ENCODE peak calls at places on chromosomes 6 and 20, in seven cellular contexts. A is astrocyte of the spinal cord, T is AG04449, S is activated B cell treated with CpG ODN at 0.5 μM for 24 hours, C is prostate gland, W is heart right ventricle, L is AG09319. X is an unnamed sample.
A peak's percentile ranks its signal among the peaks of the same experiment; 100 is the strongest.

GRCh38 chr6:113595921-113596376 is 261.2 kb upstream of the MARCKS start:
- DNase-seq in A (peak; percentile 72), T (peak; percentile 90), S (no peak), W (peak; percentile 29), L (peak; percentile 90), C (peak; percentile 72), X (no peak)

GRCh38 chr6:40816601-40817000 is 222.4 kb downstream of the UNC5CL start:
- DNase-seq in L (no peak), W (no peak), T (no peak), A (no peak), C (no peak), S (no peak), X (no peak)

GRCh38 chr20:1434571-1435336 is 31.9 kb downstream of the NSFL1C start:
- DNase-seq in T (peak; percentile 36), W (peak; percentile 16), A (peak; percentile 88), S (peak; percentile 26), L (peak; percentile 64), C (no peak), X (no peak)

GRCh38 chr20:50645253-50646068 is 45.9 kb downstream of the RIPOR3 start:
- DNase-seq in T (peak; percentile 82), S (no peak), C (peak; percentile 51), W (peak; percentile 75), A (peak; percentile 96), L (peak; percentile 95), X (peak; percentile 97)

GRCh38 chr6:89970609-89971337 is 76.5 kb downstream of the GJA10 start:
- DNase-seq in L (no peak), T (no peak), A (peak; percentile 76), C (peak; percentile 40), S (no peak), W (peak; percentile 48), X (no peak)

GRCh38 chr20:8909596-8909995 is 159.3 kb upstream of the PLCB4 start:
- DNase-seq in S (no peak), W (no peak), L (no peak), A (no peak), C (no peak), T (no peak), X (no peak)

GRCh38 chr6:125586074-125586473 is 163.4 kb upstream of the HEY2 start:
- DNase-seq in L (no peak), T (no peak), S (no peak), C (no peak), W (no peak), A (peak; percentile 66), X (no peak)

GRCh38 chr6:23656257-23656731 is 469.7 kb upstream of the NRSN1 start:
- DNase-seq in C (no peak), S (no peak), A (no peak), W (no peak), L (no peak), T (no peak), X (no peak)

GRCh38 chr6:40733770-40734396 is 146.7 kb upstream of the LRFN2 start:
- DNase-seq in W (no peak), C (no peak), A (no peak), L (no peak), T (no peak), S (no peak), X (no peak)

GRCh38 chr20:46828471-46828870 is 66.2 kb upstream of the EYA2 start:
- DNase-seq in W (no peak), L (peak; percentile 10), T (peak; percentile 47), S (no peak), C (no peak), A (peak; percentile 69), X (no peak)

GRCh38 chr20:49786671-49787370 is 25.8 kb upstream of the SLC9A8 start:
- DNase-seq in S (no peak), A (peak; percentile 18), C (no peak), W (no peak), L (no peak), T (no peak), X (no peak)

GRCh38 chr6:15465212-15465611 is 197.6 kb downstream of the DTNBP1 start:
- DNase-seq in L (no peak), S (no peak), A (no peak), T (no peak), W (no peak), C (no peak), X (no peak)

GRCh38 chr6:119348308-119349040 is 1.1 kb downstream of the MAN1A1 start:
- DNase-seq in S (peak; percentile 40), T (no peak), C (no peak), W (peak; percentile 21), L (no peak), A (peak; percentile 29), X (no peak)

GRCh38 chr20:64242797-64243475 is 12.6 kb upstream of the PCMTD2 start:
- DNase-seq in S (no peak), A (no peak), W (no peak), L (no peak), C (no peak), T (no peak), X (no peak)

GRCh38 chr6:158020811-158021210 is 39.1 kb downstream of the SYNJ2 start:
- DNase-seq in C (no peak), T (no peak), S (no peak), W (no peak), L (no peak), A (no peak), X (no peak)

GRCh38 chr6:167125405-167125804 is 2.5 kb downstream of the CCR6 start:
- DNase-seq in T (no peak), A (no peak), S (no peak), C (no peak), L (no peak), W (no peak), X (no peak)

GRCh38 chr6:45212976-45213375 is 115.2 kb upstream of the RUNX2 start:
- DNase-seq in L (no peak), A (no peak), W (no peak), C (no peak), S (no peak), T (no peak), X (no peak)

GRCh38 chr20:43895235-43895634 is 19.4 kb upstream of the TOX2 start:
- DNase-seq in T (peak; percentile 50), S (no peak), W (no peak), A (peak; percentile 28), C (no peak), L (no peak), X (no peak)

GRCh38 chr20:20184149-20184548 is 131.8 kb downstream of the CFAP61 start:
- DNase-seq in C (no peak), S (no peak), W (no peak), T (no peak), L (no peak), A (no peak), X (no peak)

GRCh38 chr6:2872417-2873358 is 30.4 kb downstream of the SERPINB9 start:
- DNase-seq in A (no peak), C (no peak), W (no peak), T (no peak), L (no peak), S (no peak), X (peak; percentile 91)

DNA sequence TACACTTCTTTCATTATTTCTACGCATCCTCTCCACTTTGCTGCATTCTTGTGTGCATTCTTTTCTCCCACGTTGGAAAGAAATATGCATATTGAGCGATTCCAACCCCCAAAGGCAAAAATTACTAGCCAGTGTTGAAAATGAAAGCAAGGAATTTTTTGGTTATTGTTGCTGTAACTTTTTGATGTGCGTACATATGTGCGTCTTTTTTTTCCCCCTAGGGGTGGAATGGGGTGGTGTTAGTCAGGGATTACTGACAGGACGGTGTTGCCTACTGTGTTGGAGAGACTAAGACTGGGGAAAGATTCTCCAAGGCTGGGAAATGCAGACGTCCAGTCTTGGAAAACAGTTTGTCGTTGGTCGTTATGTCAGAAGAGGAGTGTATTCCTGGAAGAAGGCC is 44.2 kb upstream of the ESR1 start:
- DNase-seq in L (no peak), S (no peak), A (peak; percentile 12), W (no peak), T (no peak), C (no peak), X (no peak)
- TF ChIP-seq CTCF in L (no peak), S (no peak), A (peak; percentile 44), W (peak; percentile 13), T (peak; percentile 7), C (peak; percentile 15), X (peak; percentile 25)

DNA sequence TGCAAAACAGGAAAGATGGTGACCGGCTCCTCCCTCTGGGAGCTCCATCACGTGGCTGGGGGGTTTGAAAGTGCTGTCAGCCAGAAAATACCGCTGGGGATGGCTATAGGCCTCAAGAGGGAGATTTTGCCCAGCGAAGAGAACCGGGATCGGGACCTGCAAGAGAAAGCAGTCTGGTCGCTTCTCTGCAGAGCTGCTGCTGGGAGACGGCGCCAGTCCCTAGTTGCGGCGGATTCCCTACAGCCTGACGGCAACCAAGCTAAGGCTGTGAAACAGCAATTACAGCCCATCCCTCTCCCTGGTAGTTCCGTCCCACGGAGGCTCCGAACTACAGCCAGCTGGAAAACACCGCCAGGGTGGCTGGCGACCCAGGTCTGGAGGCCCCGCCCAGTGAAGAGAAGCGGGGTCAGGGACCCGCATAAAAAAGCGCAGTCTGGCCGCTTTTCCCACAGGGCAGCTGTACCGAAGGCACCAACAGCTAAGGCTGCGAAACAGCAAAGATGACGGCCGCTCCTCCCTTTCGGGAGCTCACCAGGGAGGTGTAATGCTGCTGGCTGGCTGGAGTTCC is 238.1 kb upstream of the IRAK1BP1 start:
- DNase-seq in W (no peak), S (no peak), T (no peak), A (no peak), L (no peak), C (peak; percentile 4), X (no peak)
- TF ChIP-seq CTCF in W (no peak), S (no peak), T (no peak), A (no peak), L (no peak), C (no peak), X (no peak)

DNA sequence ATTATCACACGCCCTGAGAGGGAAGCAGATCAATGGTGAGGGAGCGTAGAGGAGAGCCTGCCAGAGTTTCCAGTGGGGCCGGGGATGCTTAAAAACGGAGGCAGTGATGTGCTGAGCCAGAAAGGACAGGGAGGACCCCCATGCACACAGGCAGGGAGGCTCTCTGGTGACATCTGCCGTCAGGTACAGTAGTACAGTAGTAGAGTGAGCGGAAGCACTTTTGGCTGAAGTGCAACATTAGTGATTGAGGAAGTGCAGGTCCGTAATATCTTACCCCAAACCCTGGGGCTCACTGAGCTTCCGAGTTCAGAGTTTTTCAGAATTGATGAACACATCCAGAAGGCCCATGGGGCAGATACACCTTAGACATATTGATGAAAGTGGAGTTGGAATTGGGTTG is 42.1 kb downstream of the GFRA4 start:
- DNase-seq in T (no peak), A (no peak), L (no peak), W (no peak), S (no peak), C (no peak), X (peak; percentile 37)
- TF ChIP-seq CTCF in T (no peak), A (no peak), L (no peak), W (no peak), S (no peak), C (no peak), X (no peak)

GRCh38 chr6:11423667-11424066 is 113.9 kb upstream of the TMEM170B start:
- DNase-seq in T (no peak), W (no peak), C (no peak), L (no peak), S (no peak), A (no peak), X (peak; percentile 47)
- TF ChIP-seq CTCF in T (no peak), W (no peak), C (no peak), L (no peak), S (no peak), A (no peak), X (no peak)

GRCh38 chr6:53547166-53547814 is 2.4 kb upstream of the GCLC start:
- DNase-seq in W (no peak), S (no peak), L (no peak), T (no peak), A (no peak), C (no peak), X (no peak)
- TF ChIP-seq CTCF in W (no peak), S (no peak), L (no peak), T (no peak), A (no peak), C (no peak), X (no peak)